ENCODE peak calls at places on chromosome 17, in five cellular contexts. X is HFF-Myc, B is stomach, U is nucleus accumbens, J is pancreas. V is an unnamed sample.

GRCh38 chr17:72576289-72576759 is 455.5 kb downstream of the SOX9 start:
- DNase-seq in X (no peak), B (no peak), U (peak; percentile 71), J (no peak), V (no peak)

GRCh38 chr17:1078062-1078711 is 81.3 kb downstream of the TIMM22 start:
- DNase-seq in X (no peak), B (no peak), U (no peak), J (no peak), V (no peak)

GRCh38 chr17:77464988-77465357 is 324.2 kb downstream of the SEC14L1 start:
- DNase-seq in X (no peak), B (no peak), U (no peak), J (no peak), V (no peak)

GRCh38 chr17:82110298-82110697 is 12.3 kb upstream of the FASN start:
- DNase-seq in X (no peak), B (no peak), U (no peak), J (no peak), V (no peak)

GRCh38 chr17:27082023-27082774 is 211.7 kb upstream of the WSB1 start:
- DNase-seq in X (no peak), B (no peak), U (no peak), J (no peak), V (no peak)

GRCh38 chr17:41682611-41683010 is 6.1 kb upstream of the EIF1 start:
- DNase-seq in X (no peak), B (no peak), U (no peak), J (no peak), V (no peak)

GRCh38 chr17:77478281-77478680 is 337.5 kb downstream of the SEC14L1 start:
- DNase-seq in X (no peak), B (no peak), U (no peak), J (no peak), V (no peak)

GRCh38 chr17:50469005-50469605 is 425 bp upstream of the CHAD start:
- DNase-seq in X (no peak), B (no peak), U (no peak), J (peak; percentile 56), V (no peak)

GRCh38 chr17:17191961-17192381 is 14.2 kb downstream of the PLD6 start:
- DNase-seq in X (no peak), B (no peak), U (no peak), J (no peak), V (no peak)

GRCh38 chr17:35973333-35974260 is 7.7 kb downstream of the CCL16 start:
- DNase-seq in X (no peak), B (no peak), U (no peak), J (no peak), V (no peak)

GRCh38 chr17:48127371-48128051 is 19.9 kb downstream of the SNX11 start:
- DNase-seq in X (peak; percentile 66), B (no peak), U (peak; percentile 15), J (no peak), V (no peak)

GRCh38 chr17:56834380-56835258 is 668 bp downstream of the DGKE start:
- DNase-seq in X (no peak), B (peak; percentile 64), U (peak; percentile 58), J (peak; percentile 80), V (no peak)

GRCh38 chr17:6721744-6722143 is 8.6 kb upstream of the SLC13A5 start:
- DNase-seq in X (no peak), B (no peak), U (no peak), J (no peak), V (no peak)

GRCh38 chr17:38421871-38422819 is 6.1 kb upstream of the ARHGAP23 start:
- DNase-seq in X (no peak), B (no peak), U (no peak), J (no peak), V (no peak)

GRCh38 chr17:81339180-81339501 is 44.0 kb upstream of the SLC38A10 start:
- DNase-seq in X (no peak), B (no peak), U (no peak), J (peak; percentile 56), V (no peak)

GRCh38 chr17:30291571-30292489 is at the start of gene BLMH:
- DNase-seq in X (peak; percentile 37), B (peak; percentile 76), U (peak; percentile 69), J (peak; percentile 92), V (peak; percentile 79)

GRCh38 chr17:75384751-75385150 is 20.7 kb downstream of the GRB2 start:
- DNase-seq in X (no peak), B (no peak), U (no peak), J (no peak), V (no peak)

GRCh38 chr17:80352991-80353665 is 61.8 kb upstream of the ENDOV start:
- DNase-seq in X (no peak), B (no peak), U (no peak), J (peak; percentile 35), V (no peak)

GRCh38 chr17:77284023-77284617 is 143.4 kb downstream of the SEC14L1 start:
- DNase-seq in X (no peak), B (no peak), U (no peak), J (no peak), V (no peak)